ENCODE peak calls at places on chromosome 11, in nine cellular contexts. One of them, this sample, is unnamed.
A peak's percentile ranks its signal among the peaks of the same experiment; 100 is the strongest.

GRCh38 chr11:69887841-69888670 is 68.8 kb upstream of the FGF3 start:
- DNase-seq in Calu3: no peak
- DNase-seq in PC-9: no peak
- DNase-seq in NB4: no peak
- DNase-seq in body of pancreas: no peak
- DNase-seq in right atrium auricular region: no peak
- DNase-seq in HFFc6: no peak
- DNase-seq in neural progenitor cell: no peak
- DNase-seq in OCI-LY7: no peak
- DNase-seq in this sample: no peak

GRCh38 chr11:7639643-7640025 is 33.7 kb downstream of the CYB5R2 start:
- DNase-seq in PC-9: no peak
- DNase-seq in body of pancreas: peak; percentile 70
- DNase-seq in neural progenitor cell: no peak
- DNase-seq in OCI-LY7: no peak
- DNase-seq in right atrium auricular region: no peak
- DNase-seq in HFFc6: no peak
- DNase-seq in Calu3: no peak
- DNase-seq in NB4: no peak
- DNase-seq in this sample: no peak

GRCh38 chr11:113773092-113773415 is 438 bp downstream of the ZW10 start:
- DNase-seq in HFFc6: no peak
- DNase-seq in NB4: peak; percentile 39
- DNase-seq in Calu3: no peak
- DNase-seq in neural progenitor cell: peak; percentile 44
- DNase-seq in right atrium auricular region: no peak
- DNase-seq in body of pancreas: peak; percentile 29
- DNase-seq in OCI-LY7: peak; percentile 8
- DNase-seq in PC-9: no peak
- DNase-seq in this sample: no peak

GRCh38 chr11:2424811-2425495 is 19.4 kb downstream of the TRPM5 start:
- DNase-seq in PC-9: no peak
- DNase-seq in OCI-LY7: no peak
- DNase-seq in Calu3: no peak
- DNase-seq in HFFc6: no peak
- DNase-seq in NB4: peak; percentile 49
- DNase-seq in body of pancreas: no peak
- DNase-seq in neural progenitor cell: no peak
- DNase-seq in right atrium auricular region: no peak
- DNase-seq in this sample: no peak

GRCh38 chr11:112881461-112881860 is 79.8 kb upstream of the NCAM1 start:
- DNase-seq in neural progenitor cell: peak; percentile 79
- DNase-seq in NB4: no peak
- DNase-seq in right atrium auricular region: peak; percentile 85
- DNase-seq in HFFc6: no peak
- DNase-seq in body of pancreas: peak; percentile 80
- DNase-seq in PC-9: peak; percentile 62
- DNase-seq in OCI-LY7: no peak
- DNase-seq in Calu3: no peak
- DNase-seq in this sample: no peak

GRCh38 chr11:7892059-7892699 is 38.9 kb downstream of the OR10A6 start:
- DNase-seq in NB4: peak; percentile 30
- DNase-seq in body of pancreas: no peak
- DNase-seq in HFFc6: peak; percentile 62
- DNase-seq in OCI-LY7: peak; percentile 83
- DNase-seq in Calu3: no peak
- DNase-seq in PC-9: no peak
- DNase-seq in neural progenitor cell: no peak
- DNase-seq in right atrium auricular region: no peak
- DNase-seq in this sample: no peak

GRCh38 chr11:235180-235997 is 753 bp downstream of the SIRT3 start:
- DNase-seq in OCI-LY7: no peak
- DNase-seq in Calu3: no peak
- DNase-seq in right atrium auricular region: no peak
- DNase-seq in PC-9: no peak
- DNase-seq in HFFc6: no peak
- DNase-seq in body of pancreas: no peak
- DNase-seq in neural progenitor cell: no peak
- DNase-seq in NB4: no peak
- DNase-seq in this sample: no peak

GRCh38 chr11:33861911-33862310 is 30.0 kb downstream of the LMO2 start:
- DNase-seq in neural progenitor cell: no peak
- DNase-seq in PC-9: no peak
- DNase-seq in Calu3: no peak
- DNase-seq in OCI-LY7: no peak
- DNase-seq in right atrium auricular region: no peak
- DNase-seq in body of pancreas: no peak
- DNase-seq in NB4: no peak
- DNase-seq in HFFc6: no peak
- DNase-seq in this sample: no peak

DNA sequence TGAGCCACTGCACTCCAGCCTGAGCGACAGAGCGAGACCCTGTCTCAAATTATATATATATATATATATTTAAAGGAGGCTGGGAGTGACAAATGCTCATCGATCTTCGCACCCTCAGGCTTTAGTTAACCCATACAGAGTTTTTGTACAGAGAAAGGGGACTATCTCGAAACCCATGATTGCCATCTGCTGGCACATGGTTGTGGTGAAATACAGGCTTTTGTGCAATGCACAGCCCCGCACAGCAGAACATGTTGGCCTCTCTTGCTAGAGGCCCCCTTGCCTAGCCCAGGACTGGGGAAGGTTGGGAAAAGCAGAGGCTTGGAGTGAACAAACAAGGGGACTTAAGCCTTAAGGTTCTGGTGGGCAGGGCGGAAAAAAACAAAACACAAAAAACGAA is 3.6 kb downstream of the MYBPC3 start:
- DNase-seq in OCI-LY7: peak; percentile 54
- DNase-seq in right atrium auricular region: no peak
- DNase-seq in Calu3: peak; percentile 12
- DNase-seq in NB4: peak; percentile 80
- DNase-seq in PC-9: peak; percentile 41
- DNase-seq in body of pancreas: no peak
- DNase-seq in HFFc6: peak; percentile 20
- DNase-seq in neural progenitor cell: peak; percentile 74
- DNase-seq in this sample: no peak
- TF ChIP-seq CTCF in OCI-LY7: peak; percentile 65
- TF ChIP-seq CTCF in right atrium auricular region: no peak
- TF ChIP-seq CTCF in Calu3: no peak
- TF ChIP-seq CTCF in NB4: peak; percentile 44
- TF ChIP-seq CTCF in PC-9: peak; percentile 43
- TF ChIP-seq CTCF in body of pancreas: no peak
- TF ChIP-seq CTCF in HFFc6: no peak
- TF ChIP-seq CTCF in neural progenitor cell: peak; percentile 51
- TF ChIP-seq CTCF in this sample: peak; percentile 8

DNA sequence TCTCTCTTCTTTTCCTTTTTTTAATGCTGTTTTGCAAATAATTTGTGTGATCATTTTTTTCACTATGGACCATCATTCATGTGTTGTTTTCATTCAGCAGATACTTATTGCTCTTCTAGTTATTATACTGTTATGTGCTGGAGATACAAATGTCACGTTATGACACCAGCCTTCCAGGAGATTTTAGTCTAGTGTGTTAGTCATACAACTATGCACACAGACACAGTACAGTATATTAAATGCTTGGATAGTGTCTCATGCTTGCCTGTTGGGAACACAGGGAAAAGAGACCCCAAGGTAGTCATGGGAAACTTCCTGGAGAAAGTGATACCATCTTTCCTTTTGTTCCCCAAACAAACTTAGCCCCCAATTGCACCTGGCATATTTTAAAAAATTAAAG is 116.1 kb downstream of the UVRAG start:
- DNase-seq in OCI-LY7: no peak
- DNase-seq in HFFc6: peak; percentile 57
- DNase-seq in neural progenitor cell: no peak
- DNase-seq in NB4: no peak
- DNase-seq in right atrium auricular region: no peak
- DNase-seq in body of pancreas: no peak
- DNase-seq in PC-9: no peak
- DNase-seq in Calu3: no peak
- DNase-seq in this sample: no peak
- TF ChIP-seq CTCF in OCI-LY7: no peak
- TF ChIP-seq CTCF in HFFc6: no peak
- TF ChIP-seq CTCF in neural progenitor cell: no peak
- TF ChIP-seq CTCF in NB4: no peak
- TF ChIP-seq CTCF in right atrium auricular region: no peak
- TF ChIP-seq CTCF in body of pancreas: no peak
- TF ChIP-seq CTCF in PC-9: no peak
- TF ChIP-seq CTCF in Calu3: no peak
- TF ChIP-seq CTCF in this sample: no peak

DNA sequence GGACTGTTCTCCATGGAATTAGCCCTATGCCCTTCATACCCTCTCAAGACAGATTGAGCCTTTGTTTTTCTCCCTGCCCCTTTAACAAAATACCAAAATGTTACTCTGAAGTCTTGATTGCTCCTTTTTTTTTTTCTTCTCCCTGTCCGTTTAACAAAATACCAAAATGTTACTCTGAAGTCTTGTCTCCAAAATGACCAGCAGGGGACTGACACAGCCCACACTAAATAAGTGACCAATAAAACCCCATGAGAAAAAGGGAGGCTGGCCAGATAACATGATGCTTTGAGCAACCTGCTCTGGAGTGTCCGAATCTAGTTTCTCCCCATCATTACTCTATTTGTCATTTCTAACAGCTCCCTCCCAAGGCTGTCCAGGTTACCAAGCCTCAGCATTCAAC is 42.6 kb upstream of the SLC1A2 start:
- DNase-seq in OCI-LY7: no peak
- DNase-seq in right atrium auricular region: no peak
- DNase-seq in Calu3: no peak
- DNase-seq in PC-9: no peak
- DNase-seq in NB4: no peak
- DNase-seq in body of pancreas: no peak
- DNase-seq in neural progenitor cell: no peak
- DNase-seq in HFFc6: no peak
- DNase-seq in this sample: no peak
- TF ChIP-seq CTCF in OCI-LY7: no peak
- TF ChIP-seq CTCF in right atrium auricular region: no peak
- TF ChIP-seq CTCF in Calu3: no peak
- TF ChIP-seq CTCF in PC-9: peak; percentile 28
- TF ChIP-seq CTCF in NB4: no peak
- TF ChIP-seq CTCF in body of pancreas: no peak
- TF ChIP-seq CTCF in neural progenitor cell: no peak
- TF ChIP-seq CTCF in HFFc6: peak; percentile 57
- TF ChIP-seq CTCF in this sample: no peak

GRCh38 chr11:124113890-124114289 is 1.4 kb upstream of the VWA5A start:
- DNase-seq in NB4: no peak
- DNase-seq in HFFc6: no peak
- DNase-seq in Calu3: no peak
- DNase-seq in PC-9: no peak
- DNase-seq in neural progenitor cell: no peak
- DNase-seq in body of pancreas: no peak
- DNase-seq in OCI-LY7: no peak
- DNase-seq in right atrium auricular region: no peak
- DNase-seq in this sample: no peak

GRCh38 chr11:124109377-124109776 is 5.9 kb upstream of the VWA5A start:
- DNase-seq in body of pancreas: no peak
- DNase-seq in NB4: no peak
- DNase-seq in OCI-LY7: no peak
- DNase-seq in right atrium auricular region: no peak
- DNase-seq in HFFc6: no peak
- DNase-seq in neural progenitor cell: no peak
- DNase-seq in Calu3: no peak
- DNase-seq in PC-9: no peak
- DNase-seq in this sample: no peak

DNA sequence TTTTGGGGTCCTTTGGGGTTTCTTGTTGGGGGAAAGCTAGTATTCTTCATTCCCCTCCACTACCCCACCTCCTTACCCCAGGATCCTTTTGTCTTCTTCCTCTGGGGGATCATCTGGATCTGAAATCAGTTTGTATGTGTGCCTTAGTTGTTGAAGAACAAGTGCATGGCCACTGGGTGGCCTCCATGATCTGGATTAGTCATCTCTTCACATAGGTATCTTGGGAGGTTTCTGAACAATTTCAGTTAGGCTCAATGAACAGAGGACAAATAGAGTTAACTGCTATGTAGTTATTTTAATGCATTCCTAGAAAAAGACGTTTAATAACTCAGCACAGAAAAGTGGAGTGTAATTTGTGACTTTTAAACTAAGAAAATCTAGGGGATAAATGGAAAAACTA is 7.1 kb upstream of the VWA5A start:
- DNase-seq in OCI-LY7: peak; percentile 14
- DNase-seq in HFFc6: no peak
- DNase-seq in body of pancreas: peak; percentile 42
- DNase-seq in PC-9: no peak
- DNase-seq in Calu3: peak; percentile 2
- DNase-seq in NB4: peak; percentile 32
- DNase-seq in neural progenitor cell: peak; percentile 34
- DNase-seq in right atrium auricular region: no peak
- DNase-seq in this sample: peak; percentile 15
- TF ChIP-seq CTCF in OCI-LY7: peak; percentile 60
- TF ChIP-seq CTCF in HFFc6: no peak
- TF ChIP-seq CTCF in body of pancreas: no peak
- TF ChIP-seq CTCF in PC-9: no peak
- TF ChIP-seq CTCF in Calu3: no peak
- TF ChIP-seq CTCF in NB4: peak; percentile 9
- TF ChIP-seq CTCF in neural progenitor cell: peak; percentile 41
- TF ChIP-seq CTCF in right atrium auricular region: no peak
- TF ChIP-seq CTCF in this sample: peak; percentile 40

GRCh38 chr11:130652671-130653335 is 204.4 kb downstream of the ADAMTS15 start:
- DNase-seq in PC-9: no peak
- DNase-seq in body of pancreas: peak; percentile 52
- DNase-seq in neural progenitor cell: no peak
- DNase-seq in right atrium auricular region: peak; percentile 91
- DNase-seq in OCI-LY7: no peak
- DNase-seq in HFFc6: no peak
- DNase-seq in NB4: peak; percentile 30
- DNase-seq in Calu3: no peak
- DNase-seq in this sample: no peak
- TF ChIP-seq CTCF in PC-9: no peak
- TF ChIP-seq CTCF in body of pancreas: no peak
- TF ChIP-seq CTCF in neural progenitor cell: no peak
- TF ChIP-seq CTCF in right atrium auricular region: no peak
- TF ChIP-seq CTCF in OCI-LY7: no peak
- TF ChIP-seq CTCF in HFFc6: no peak
- TF ChIP-seq CTCF in NB4: no peak
- TF ChIP-seq CTCF in Calu3: no peak
- TF ChIP-seq CTCF in this sample: no peak

DNA sequence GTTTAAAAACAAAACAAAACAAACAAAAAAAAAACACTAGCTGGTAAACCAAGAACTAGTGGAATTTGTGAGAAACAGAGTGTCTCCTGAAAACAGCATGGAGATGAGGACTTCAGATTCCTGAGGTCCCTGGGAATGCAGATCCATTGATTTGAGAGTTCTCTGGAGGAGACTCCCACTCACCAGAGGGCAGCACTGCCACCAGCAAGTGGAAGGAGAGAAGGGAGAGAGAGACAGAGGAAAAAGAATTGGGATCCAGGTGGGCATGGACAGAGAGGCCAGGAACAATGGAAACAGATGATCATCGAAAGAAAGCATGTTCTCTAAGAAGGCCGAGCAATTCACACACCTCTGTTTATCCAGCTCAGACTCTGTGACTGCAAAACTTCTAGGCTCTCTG is 31.8 kb downstream of the ETS1 start:
- DNase-seq in neural progenitor cell: peak; percentile 29
- DNase-seq in right atrium auricular region: no peak
- DNase-seq in Calu3: no peak
- DNase-seq in OCI-LY7: no peak
- DNase-seq in PC-9: no peak
- DNase-seq in NB4: no peak
- DNase-seq in body of pancreas: peak; percentile 48
- DNase-seq in HFFc6: peak; percentile 22
- DNase-seq in this sample: no peak
- TF ChIP-seq CTCF in neural progenitor cell: peak; percentile 46
- TF ChIP-seq CTCF in right atrium auricular region: peak; percentile 56
- TF ChIP-seq CTCF in Calu3: no peak
- TF ChIP-seq CTCF in OCI-LY7: peak; percentile 80
- TF ChIP-seq CTCF in PC-9: no peak
- TF ChIP-seq CTCF in NB4: peak; percentile 17
- TF ChIP-seq CTCF in body of pancreas: no peak
- TF ChIP-seq CTCF in HFFc6: peak; percentile 75
- TF ChIP-seq CTCF in this sample: no peak